ENCODE peak calls at places on chromosomes 2 and 18, in four cellular contexts. J is hepatocyte, N is IMR-90, M is endothelial cell of umbilical vein. D is an unnamed sample. For H3K4me1, the result is how much of the 10 kb centered on the place peaks cover.

GRCh38 chr2:109144271-109144670 is 15.3 kb downstream of the SH3RF3 start:
- DNase-seq in J (no peak), N (no peak), M (no peak), D (no peak)

GRCh38 chr2:188675391-188676011 is 298.7 kb upstream of the COL3A1 start:
- DNase-seq in J (no peak), N (peak), M (peak), D (no peak)

GRCh38 chr2:115161531-115162453 is 719.4 kb downstream of the DPP10 start:
- DNase-seq in J (peak), N (no peak), M (no peak), D (peak)

GRCh38 chr2:84924173-84925106 is 19.0 kb downstream of the TMSB10 start:
- DNase-seq in J (no peak), N (peak), M (peak), D (peak)

GRCh38 chr2:29063646-29064372 is 10.5 kb downstream of the PCARE start:
- DNase-seq in J (no peak), N (peak), M (no peak), D (peak)

GRCh38 chr2:54258171-54258570 is 2.1 kb upstream of the TSPYL6 start:
- DNase-seq in J (no peak), N (peak), M (no peak), D (no peak)

GRCh38 chr2:237299897-237300296 is 114.1 kb downstream of the COL6A3 start:
- DNase-seq in J (no peak), N (peak), M (no peak), D (no peak)

GRCh38 chr2:191165190-191165643 is 14.4 kb upstream of the STAT4 start:
- DNase-seq in J (peak), N (peak), M (peak), D (peak)

GRCh38 chr2:186456941-186457340 is 29.1 kb upstream of the ZC3H15 start:
- DNase-seq in J (no peak), N (peak), M (no peak), D (no peak)

GRCh38 chr2:39696838-39697237 is 31.1 kb downstream of the TMEM178A start:
- DNase-seq in J (peak), N (peak), M (peak), D (no peak)

GRCh38 chr2:25373269-25373981 is 31.7 kb upstream of the DNMT3A start:
- DNase-seq in J (no peak), N (no peak), M (no peak), D (no peak)

GRCh38 chr2:217943379-217944321 is 59.1 kb downstream of the TNS1 start:
- DNase-seq in J (peak), N (peak), M (peak), D (peak)

GRCh38 chr2:167761465-167762136 is 485.8 kb downstream of the STK39 start:
- DNase-seq in J (peak), N (no peak), M (no peak), D (no peak)

GRCh38 chr2:101860782-101861181 is 131.0 kb upstream of the IL1R2 start:
- DNase-seq in J (no peak), N (no peak), M (no peak), D (no peak)

GRCh38 chr18:41870817-41871216 is 84.2 kb upstream of the PIK3C3 start:
- DNase-seq in J (no peak), N (peak), M (peak), D (no peak)

GRCh38 chr2:69100220-69100723 is 87.3 kb downstream of the ANTXR1 start:
- DNase-seq in J (no peak), N (peak), M (no peak), D (no peak)

GRCh38 chr2:2577366-2577765 is 246.3 kb upstream of the MYT1L start:
- DNase-seq in J (no peak), N (no peak), M (no peak), D (no peak)

GRCh38 chr2:99602475-99602874 is 112.7 kb upstream of the REV1 start:
- DNase-seq in J (no peak), N (peak), M (no peak), D (no peak)

GRCh38 chr18:70840649-70841048 is 551.8 kb downstream of the SOCS6 start:
- DNase-seq in J (no peak), N (no peak), M (no peak), D (peak)

GRCh38 chr18:32383040-32383819 is 87.5 kb downstream of the GAREM1 start:
- DNase-seq in J (peak), N (peak), M (peak), D (no peak)

GRCh38 chr2:20126040-20126439 is 74.6 kb upstream of the LAPTM4A start:
- DNase-seq in J (no peak), N (no peak), M (no peak), D (no peak)

GRCh38 chr2:152651834-152652233 is 65.4 kb downstream of the PRPF40A start:
- DNase-seq in J (no peak), N (no peak), M (no peak), D (no peak)

GRCh38 chr2:204654679-204655078 is 109.4 kb downstream of the PARD3B start:
- DNase-seq in J (no peak), N (peak), M (no peak), D (no peak)

GRCh38 chr2:127605691-127606277 is 40.2 kb upstream of the GPR17 start:
- DNase-seq in J (no peak), N (no peak), M (no peak), D (no peak)

GRCh38 chr2:203691149-203691548 is 15.3 kb upstream of the CD28 start:
- DNase-seq in J (no peak), N (no peak), M (peak), D (no peak)

GRCh38 chr18:44713435-44713834 is 32.7 kb downstream of the SETBP1 start:
- DNase-seq in J (no peak), N (no peak), M (no peak), D (no peak)

GRCh38 chr18:74682998-74683311 is 85.3 kb downstream of the ZNF407 start:
- DNase-seq in J (peak), N (peak), M (no peak), D (no peak)

GRCh38 chr2:9836074-9836473 is 7.2 kb upstream of the TAF1B start:
- DNase-seq in J (no peak), N (no peak), M (no peak), D (no peak)

GRCh38 chr2:25808006-25808383 is 70.3 kb downstream of the ASXL2 start:
- DNase-seq in J (no peak), N (peak), M (no peak), D (no peak)

GRCh38 chr2:236309669-236310029 is 45.4 kb upstream of the ASB18 start:
- DNase-seq in J (peak), N (no peak), M (peak), D (peak)

GRCh38 chr2:168622559-168622958 is 166.5 kb downstream of the CERS6 start:
- DNase-seq in J (no peak), N (no peak), M (no peak), D (no peak)

GRCh38 chr18:8403713-8404112 is 205.5 kb upstream of the RAB12 start:
- DNase-seq in J (no peak), N (no peak), M (no peak), D (no peak)

GRCh38 chr18:3062798-3063563 is 50.0 kb upstream of the LPIN2 start:
- DNase-seq in J (peak), N (peak), M (peak), D (peak)
- H2AFZ ChIP-seq in J (no peak), N (peak), M (no peak), D (peak)

GRCh38 chr2:121648611-121649401 is 456 bp downstream of the CLASP1 start:
- DNase-seq in J (peak), N (peak), M (peak), D (peak)

GRCh38 chr2:121649402-121649651 is at the start of gene CLASP1:
- DNase-seq in J (peak), N (peak), M (peak), D (peak)

GRCh38 chr2:121648206-121648605 is 1.1 kb downstream of the CLASP1 start:
- DNase-seq in J (peak), N (peak), M (no peak), D (no peak)

GRCh38 chr2:121649652-121650553 is 641 bp upstream of the CLASP1 start:
- DNase-seq in J (peak), N (peak), M (peak), D (peak)

GRCh38 chr2:121647396-121647795 is 1.9 kb downstream of the CLASP1 start:
- DNase-seq in J (no peak), N (no peak), M (no peak), D (no peak)
- H3K4me1 ChIP-seq in J (under half), N (under half), M (under half), D (under half)

GRCh38 chr2:238926761-238927611 is 79.1 kb downstream of the TWIST2 start:
- DNase-seq in J (no peak), N (no peak), M (no peak), D (no peak)
- H2AFZ ChIP-seq in J (no peak), N (no peak), M (no peak), D (no peak)

DNA sequence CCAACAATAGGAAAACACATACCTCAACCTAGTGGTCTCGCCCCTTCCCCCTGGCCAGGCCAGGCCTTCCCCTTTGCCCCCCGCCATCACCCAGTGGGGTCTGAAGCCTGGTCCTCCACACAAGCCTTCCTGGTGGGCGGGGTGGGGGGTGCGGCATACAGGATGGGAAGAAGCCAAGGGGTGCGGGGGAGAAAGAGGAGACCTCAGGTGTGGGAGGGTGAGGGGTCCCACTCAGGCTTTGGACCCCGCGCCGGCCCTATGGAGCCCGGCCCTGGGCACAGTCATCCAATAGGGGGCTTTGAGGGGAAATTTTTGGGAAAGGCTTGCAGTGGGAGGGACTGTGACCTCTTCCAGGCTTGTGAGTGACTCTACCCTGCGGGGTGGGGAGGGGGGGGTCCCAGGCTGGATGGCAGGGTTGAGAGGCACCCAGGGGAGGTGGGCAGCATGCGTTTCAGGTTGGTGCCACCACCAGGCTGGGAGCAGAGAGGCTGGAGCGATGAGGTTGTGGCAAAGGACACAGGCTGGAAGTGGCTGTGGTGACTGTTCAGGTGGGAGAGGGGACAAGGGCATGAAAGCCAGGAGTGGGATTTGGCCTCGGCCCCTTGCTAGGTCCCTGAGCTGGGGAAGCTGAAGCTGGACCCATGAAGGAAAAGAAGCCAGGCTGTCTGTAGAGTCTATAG is 1.3 kb downstream of the SLC66A3 start:
- DNase-seq in J (no peak), N (no peak), M (no peak), D (no peak)
- H3K4me1 ChIP-seq in J (under half), N (under half), M (under half), D (under half)

GRCh38 chr18:24595556-24595955 is 135.1 kb downstream of the HRH4 start:
- DNase-seq in J (no peak), N (no peak), M (no peak), D (peak)
- H2AFZ ChIP-seq in J (no peak), N (no peak), M (no peak), D (no peak)

GRCh38 chr2:64910972-64911433 is 78.2 kb upstream of the SLC1A4 start:
- DNase-seq in J (no peak), N (no peak), M (no peak), D (no peak)
- H3K4me1 ChIP-seq in J (under half), N (under half), M (under half), D (under half)

GRCh38 chr2:165369936-165370296 is 99.6 kb upstream of the CSRNP3 start:
- DNase-seq in J (no peak), N (no peak), M (no peak), D (no peak)

GRCh38 chr2:165369131-165369935 is 100.2 kb upstream of the CSRNP3 start:
- DNase-seq in J (peak), N (no peak), M (peak), D (peak)

GRCh38 chr2:165376571-165376975 is 92.9 kb upstream of the CSRNP3 start:
- DNase-seq in J (no peak), N (no peak), M (peak), D (peak)

GRCh38 chr2:165371356-165371755 is 98.1 kb upstream of the CSRNP3 start:
- DNase-seq in J (no peak), N (no peak), M (no peak), D (peak)

GRCh38 chr2:165373322-165374025 is 96.0 kb upstream of the CSRNP3 start:
- DNase-seq in J (no peak), N (no peak), M (peak), D (no peak)
- H2AFZ ChIP-seq in J (no peak), N (no peak), M (no peak), D (peak)

GRCh38 chr2:199955007-199955338 is 318 bp downstream of the TYW5 start:
- DNase-seq in J (no peak), N (no peak), M (no peak), D (peak)
- H3K4me1 ChIP-seq in J (under half), N (under half), M (under half), D (under half)

D was measured in neural progenitor cell.